ENCODE peak calls at places on chromosomes 11 and 22, in eight cellular contexts. P, N, C, Z, D, M, H and O are unnamed samples.

GRCh38 chr11:44960200-44960845 is 9.6 kb upstream of the TP53I11 start:
- DNase-seq in P (no peak), N (no peak), C (no peak), Z (no peak), D (no peak), M (no peak), H (no peak), O (no peak)

GRCh38 chr11:14783788-14784187 is 108.2 kb downstream of the CYP2R1 start:
- DNase-seq in P (no peak), N (no peak), C (no peak), Z (no peak), D (no peak), M (no peak), H (no peak), O (no peak)

GRCh38 chr11:107123022-107123421 is 104.7 kb upstream of the GUCY1A2 start:
- DNase-seq in P (no peak), N (no peak), C (no peak), Z (no peak), D (no peak), M (no peak), H (no peak), O (no peak)

GRCh38 chr11:15016200-15016599 is 44.0 kb upstream of the CALCA start:
- DNase-seq in P (no peak), N (no peak), C (no peak), Z (no peak), D (no peak), M (no peak), H (no peak), O (no peak)

GRCh38 chr11:129278586-129279319 is 86.6 kb upstream of the ARHGAP32 start:
- DNase-seq in P (no peak), N (no peak), C (peak; percentile 77), Z (no peak), D (no peak), M (no peak), H (peak; percentile 80), O (no peak)

GRCh38 chr11:1381793-1382425 is 7.8 kb upstream of the BRSK2 start:
- DNase-seq in P (no peak), N (no peak), C (no peak), Z (no peak), D (no peak), M (no peak), H (peak; percentile 75), O (no peak)

GRCh38 chr11:6968816-6969215 is 42.6 kb downstream of the ZNF215 start:
- DNase-seq in P (no peak), N (no peak), C (no peak), Z (no peak), D (no peak), M (no peak), H (no peak), O (no peak)

GRCh38 chr11:75155570-75156422 is 4.9 kb downstream of the SLCO2B1 start:
- DNase-seq in P (peak; percentile 97), N (no peak), C (no peak), Z (no peak), D (no peak), M (no peak), H (no peak), O (no peak)

GRCh38 chr22:29251265-29251664 is 16.5 kb downstream of the RHBDD3 start:
- DNase-seq in P (no peak), N (no peak), C (no peak), Z (no peak), D (no peak), M (peak; percentile 29), H (no peak), O (no peak)

GRCh38 chr11:8092587-8093424 is 11.8 kb downstream of the TUB start:
- DNase-seq in P (peak; percentile 58), N (peak; percentile 49), C (peak; percentile 90), Z (peak; percentile 71), D (peak; percentile 79), M (no peak), H (peak; percentile 64), O (no peak)

GRCh38 chr22:37640591-37641250 is 1.3 kb downstream of the SH3BP1 start:
- DNase-seq in P (no peak), N (no peak), C (no peak), Z (no peak), D (no peak), M (no peak), H (peak; percentile 84), O (no peak)

GRCh38 chr22:43789452-43789851 is 22.7 kb downstream of the EFCAB6 start:
- DNase-seq in P (no peak), N (peak; percentile 30), C (peak; percentile 65), Z (no peak), D (peak; percentile 89), M (peak; percentile 92), H (no peak), O (no peak)

GRCh38 chr11:12043959-12044772 is 35.7 kb upstream of the DKK3 start:
- DNase-seq in P (peak; percentile 87), N (peak; percentile 92), C (peak; percentile 74), Z (peak; percentile 87), D (peak; percentile 95), M (peak; percentile 97), H (no peak), O (peak; percentile 92)

GRCh38 chr11:12043221-12043620 is 34.8 kb upstream of the DKK3 start:
- DNase-seq in P (no peak), N (no peak), C (no peak), Z (no peak), D (no peak), M (no peak), H (no peak), O (no peak)

GRCh38 chr11:12044799-12045198 is 36.4 kb upstream of the DKK3 start:
- DNase-seq in P (no peak), N (no peak), C (no peak), Z (no peak), D (no peak), M (no peak), H (no peak), O (no peak)

GRCh38 chr11:12045914-12046635 is 37.6 kb upstream of the DKK3 start:
- DNase-seq in P (no peak), N (no peak), C (no peak), Z (no peak), D (no peak), M (no peak), H (no peak), O (no peak)

GRCh38 chr11:12042215-12042676 is 33.8 kb upstream of the DKK3 start:
- DNase-seq in P (peak; percentile 54), N (no peak), C (no peak), Z (no peak), D (no peak), M (no peak), H (no peak), O (no peak)
- TF ChIP-seq POLR2AphosphoS5 in P (no peak), N (no peak), C (peak; percentile 76), Z (no peak), D (no peak), M (no peak), H (no peak), O (no peak)

DNA sequence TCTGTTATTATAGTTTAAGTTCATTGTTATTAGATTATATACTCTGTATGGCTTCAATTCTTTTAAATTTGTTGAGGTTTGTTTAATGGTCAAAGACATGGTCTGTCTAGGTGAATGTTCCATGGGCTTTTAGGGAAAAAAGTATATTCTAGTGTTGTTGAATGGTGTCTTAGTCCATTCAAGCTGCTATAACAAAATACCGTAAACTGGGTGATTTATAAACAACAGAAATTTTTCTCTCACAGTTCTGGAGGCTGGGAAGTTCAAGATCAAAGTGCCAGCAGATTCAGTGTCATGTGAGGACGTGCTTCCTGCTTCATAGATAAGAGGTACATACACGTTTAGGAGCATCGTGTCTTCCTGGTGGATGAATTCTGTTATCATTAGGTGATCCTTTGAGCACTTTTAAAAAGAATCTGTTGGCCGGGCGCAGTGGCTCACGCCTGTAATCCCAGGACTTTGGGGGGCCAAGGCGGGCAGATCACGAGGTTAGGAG is 26.2 kb downstream of the PPARA start:
- DNase-seq in P (no peak), N (no peak), C (no peak), Z (no peak), D (no peak), M (no peak), H (no peak), O (no peak)
- H3K9me3 ChIP-seq in P (no peaks in the 10 kb centered on the region), N (peaks cover 27% of the 10 kb centered on the region), C (peaks cover 20% of the 10 kb centered on the region), Z (peaks cover 26% of the 10 kb centered on the region), D (peaks cover 2% of the 10 kb centered on the region), M (peaks cover 6% of the 10 kb centered on the region), H (peaks cover 12% of the 10 kb centered on the region), O (peaks cover 33% of the 10 kb centered on the region)

GRCh38 chr22:36510384-36510783 is 3.5 kb upstream of the FOXRED2 start:
- DNase-seq in P (no peak), N (peak; percentile 68), C (no peak), Z (no peak), D (peak; percentile 82), M (no peak), H (no peak), O (no peak)
- TF ChIP-seq POLR2AphosphoS5 in P (no peak), N (peak; percentile 13), C (no peak), Z (no peak), D (no peak), M (peak; percentile 18), H (peak; percentile 26), O (no peak)

GRCh38 chr11:97498891-97499290 is 1109.1 kb downstream of the JRKL start:
- DNase-seq in P (no peak), N (no peak), C (no peak), Z (no peak), D (no peak), M (no peak), H (no peak), O (no peak)

GRCh38 chr11:97506360-97506759 is 1116.5 kb downstream of the JRKL start:
- DNase-seq in P (no peak), N (no peak), C (no peak), Z (no peak), D (no peak), M (no peak), H (no peak), O (no peak)

GRCh38 chr11:97502201-97502600 is 1112.4 kb downstream of the JRKL start:
- DNase-seq in P (no peak), N (no peak), C (no peak), Z (no peak), D (no peak), M (no peak), H (no peak), O (no peak)
- H3K9me3 ChIP-seq in P (no peaks in the 10 kb centered on the region), N (no peaks in the 10 kb centered on the region), C (no peaks in the 10 kb centered on the region), Z (peaks cover 7% of the 10 kb centered on the region), D (no peaks in the 10 kb centered on the region), M (no peaks in the 10 kb centered on the region), H (peaks cover 3% of the 10 kb centered on the region), O (no peaks in the 10 kb centered on the region)

GRCh38 chr11:28858076-28858475 is 749.9 kb downstream of the METTL15 start:
- DNase-seq in P (no peak), N (no peak), C (no peak), Z (no peak), D (no peak), M (no peak), H (no peak), O (no peak)

GRCh38 chr11:28863422-28863821 is 755.2 kb downstream of the METTL15 start:
- DNase-seq in P (no peak), N (no peak), C (no peak), Z (no peak), D (no peak), M (no peak), H (no peak), O (no peak)

GRCh38 chr11:28860898-28861297 is 752.7 kb downstream of the METTL15 start:
- DNase-seq in P (no peak), N (no peak), C (no peak), Z (no peak), D (no peak), M (no peak), H (no peak), O (no peak)
- TF ChIP-seq POLR2AphosphoS5 in P (no peak), N (no peak), C (no peak), Z (no peak), D (no peak), M (no peak), H (no peak), O (no peak)